ENCODE peak calls at places on chromosomes 11 and 22, in seven cellular contexts. One of them, this sample, is unnamed.

GRCh38 chr11:36510567-36511020 is 522 bp upstream of the TRAF6 start:
- DNase-seq in stimulated activated CD8-positive, alpha-beta memory T cell treated with anti-CD3 and anti-CD28 coated beads, Interleukin-15, amount 100 ng/mL, for 1 hour: no peak
- DNase-seq in cardiac fibroblast: peak
- DNase-seq in left lung: no peak
- DNase-seq in effector CD4-positive, alpha-beta T cell: no peak
- DNase-seq in T follicular helper cell: no peak
- DNase-seq in head of caudate nucleus: no peak
- DNase-seq in this sample: no peak

GRCh38 chr11:107769189-107769588 is 57.3 kb upstream of the SLN start:
- DNase-seq in effector CD4-positive, alpha-beta T cell: no peak
- DNase-seq in left lung: no peak
- DNase-seq in stimulated activated CD8-positive, alpha-beta memory T cell treated with anti-CD3 and anti-CD28 coated beads, Interleukin-15, amount 100 ng/mL, for 1 hour: no peak
- DNase-seq in head of caudate nucleus: no peak
- DNase-seq in cardiac fibroblast: peak
- DNase-seq in T follicular helper cell: no peak
- DNase-seq in this sample: no peak

GRCh38 chr11:64027619-64028397 is 7.9 kb upstream of the FLRT1 start:
- DNase-seq in left lung: no peak
- DNase-seq in stimulated activated CD8-positive, alpha-beta memory T cell treated with anti-CD3 and anti-CD28 coated beads, Interleukin-15, amount 100 ng/mL, for 1 hour: no peak
- DNase-seq in effector CD4-positive, alpha-beta T cell: no peak
- DNase-seq in head of caudate nucleus: no peak
- DNase-seq in T follicular helper cell: no peak
- DNase-seq in cardiac fibroblast: no peak
- DNase-seq in this sample: no peak

GRCh38 chr11:64173616-64174355 is 7.9 kb upstream of the MACROD1 start:
- DNase-seq in T follicular helper cell: no peak
- DNase-seq in left lung: peak
- DNase-seq in cardiac fibroblast: peak
- DNase-seq in effector CD4-positive, alpha-beta T cell: no peak
- DNase-seq in head of caudate nucleus: no peak
- DNase-seq in stimulated activated CD8-positive, alpha-beta memory T cell treated with anti-CD3 and anti-CD28 coated beads, Interleukin-15, amount 100 ng/mL, for 1 hour: no peak
- DNase-seq in this sample: no peak

GRCh38 chr11:34284836-34285235 is 73.0 kb downstream of the ABTB2 start:
- DNase-seq in effector CD4-positive, alpha-beta T cell: no peak
- DNase-seq in T follicular helper cell: no peak
- DNase-seq in head of caudate nucleus: no peak
- DNase-seq in left lung: no peak
- DNase-seq in cardiac fibroblast: no peak
- DNase-seq in stimulated activated CD8-positive, alpha-beta memory T cell treated with anti-CD3 and anti-CD28 coated beads, Interleukin-15, amount 100 ng/mL, for 1 hour: no peak
- DNase-seq in this sample: no peak

GRCh38 chr11:2296913-2297622 is 4.7 kb downstream of the C11orf21 start:
- DNase-seq in head of caudate nucleus: no peak
- DNase-seq in cardiac fibroblast: no peak
- DNase-seq in left lung: peak
- DNase-seq in T follicular helper cell: no peak
- DNase-seq in effector CD4-positive, alpha-beta T cell: no peak
- DNase-seq in stimulated activated CD8-positive, alpha-beta memory T cell treated with anti-CD3 and anti-CD28 coated beads, Interleukin-15, amount 100 ng/mL, for 1 hour: no peak
- DNase-seq in this sample: peak

GRCh38 chr22:43128928-43129424 is 14.2 kb downstream of the MCAT start:
- DNase-seq in effector CD4-positive, alpha-beta T cell: no peak
- DNase-seq in head of caudate nucleus: no peak
- DNase-seq in stimulated activated CD8-positive, alpha-beta memory T cell treated with anti-CD3 and anti-CD28 coated beads, Interleukin-15, amount 100 ng/mL, for 1 hour: no peak
- DNase-seq in left lung: peak
- DNase-seq in cardiac fibroblast: no peak
- DNase-seq in T follicular helper cell: no peak
- DNase-seq in this sample: no peak

GRCh38 chr11:119323532-119324033 is 6.7 kb upstream of the MCAM start:
- DNase-seq in left lung: peak
- DNase-seq in T follicular helper cell: peak
- DNase-seq in effector CD4-positive, alpha-beta T cell: peak
- DNase-seq in cardiac fibroblast: peak
- DNase-seq in head of caudate nucleus: peak
- DNase-seq in stimulated activated CD8-positive, alpha-beta memory T cell treated with anti-CD3 and anti-CD28 coated beads, Interleukin-15, amount 100 ng/mL, for 1 hour: peak
- DNase-seq in this sample: peak

GRCh38 chr11:68610452-68611116 is 73.8 kb upstream of the GAL start:
- DNase-seq in effector CD4-positive, alpha-beta T cell: no peak
- DNase-seq in stimulated activated CD8-positive, alpha-beta memory T cell treated with anti-CD3 and anti-CD28 coated beads, Interleukin-15, amount 100 ng/mL, for 1 hour: no peak
- DNase-seq in T follicular helper cell: no peak
- DNase-seq in left lung: no peak
- DNase-seq in cardiac fibroblast: peak
- DNase-seq in head of caudate nucleus: no peak
- DNase-seq in this sample: no peak

GRCh38 chr11:114290503-114291239 is 5.5 kb upstream of the NNMT start:
- DNase-seq in left lung: no peak
- DNase-seq in head of caudate nucleus: no peak
- DNase-seq in stimulated activated CD8-positive, alpha-beta memory T cell treated with anti-CD3 and anti-CD28 coated beads, Interleukin-15, amount 100 ng/mL, for 1 hour: no peak
- DNase-seq in T follicular helper cell: no peak
- DNase-seq in effector CD4-positive, alpha-beta T cell: no peak
- DNase-seq in cardiac fibroblast: peak
- DNase-seq in this sample: no peak

GRCh38 chr11:77879218-77879617 is 58.3 kb downstream of the AAMDC start:
- DNase-seq in cardiac fibroblast: peak
- DNase-seq in T follicular helper cell: no peak
- DNase-seq in head of caudate nucleus: no peak
- DNase-seq in stimulated activated CD8-positive, alpha-beta memory T cell treated with anti-CD3 and anti-CD28 coated beads, Interleukin-15, amount 100 ng/mL, for 1 hour: no peak
- DNase-seq in left lung: no peak
- DNase-seq in effector CD4-positive, alpha-beta T cell: no peak
- DNase-seq in this sample: no peak

GRCh38 chr22:17164392-17165024 is 5.4 kb upstream of the HDHD5 start:
- DNase-seq in stimulated activated CD8-positive, alpha-beta memory T cell treated with anti-CD3 and anti-CD28 coated beads, Interleukin-15, amount 100 ng/mL, for 1 hour: no peak
- DNase-seq in left lung: no peak
- DNase-seq in head of caudate nucleus: no peak
- DNase-seq in effector CD4-positive, alpha-beta T cell: no peak
- DNase-seq in cardiac fibroblast: peak
- DNase-seq in T follicular helper cell: no peak
- DNase-seq in this sample: no peak

GRCh38 chr22:26837784-26838520 is 180.6 kb downstream of the MIAT start:
- DNase-seq in left lung: no peak
- DNase-seq in cardiac fibroblast: no peak
- DNase-seq in head of caudate nucleus: no peak
- DNase-seq in T follicular helper cell: no peak
- DNase-seq in stimulated activated CD8-positive, alpha-beta memory T cell treated with anti-CD3 and anti-CD28 coated beads, Interleukin-15, amount 100 ng/mL, for 1 hour: no peak
- DNase-seq in effector CD4-positive, alpha-beta T cell: no peak
- DNase-seq in this sample: no peak

GRCh38 chr11:34185926-34186841 is 80.8 kb downstream of the NAT10 start:
- DNase-seq in stimulated activated CD8-positive, alpha-beta memory T cell treated with anti-CD3 and anti-CD28 coated beads, Interleukin-15, amount 100 ng/mL, for 1 hour: no peak
- DNase-seq in cardiac fibroblast: no peak
- DNase-seq in effector CD4-positive, alpha-beta T cell: no peak
- DNase-seq in left lung: no peak
- DNase-seq in T follicular helper cell: no peak
- DNase-seq in head of caudate nucleus: no peak
- DNase-seq in this sample: no peak

GRCh38 chr11:102225689-102226562 is 91.4 kb upstream of the BIRC3 start:
- DNase-seq in stimulated activated CD8-positive, alpha-beta memory T cell treated with anti-CD3 and anti-CD28 coated beads, Interleukin-15, amount 100 ng/mL, for 1 hour: no peak
- DNase-seq in left lung: no peak
- DNase-seq in head of caudate nucleus: no peak
- DNase-seq in T follicular helper cell: no peak
- DNase-seq in cardiac fibroblast: peak
- DNase-seq in effector CD4-positive, alpha-beta T cell: no peak
- DNase-seq in this sample: no peak

GRCh38 chr11:86736303-86737143 is 63.8 kb upstream of the PRSS23 start:
- DNase-seq in T follicular helper cell: no peak
- DNase-seq in left lung: no peak
- DNase-seq in head of caudate nucleus: no peak
- DNase-seq in effector CD4-positive, alpha-beta T cell: no peak
- DNase-seq in cardiac fibroblast: no peak
- DNase-seq in stimulated activated CD8-positive, alpha-beta memory T cell treated with anti-CD3 and anti-CD28 coated beads, Interleukin-15, amount 100 ng/mL, for 1 hour: no peak
- DNase-seq in this sample: no peak

GRCh38 chr11:44030276-44030932 is 17.4 kb upstream of the ACCSL start:
- DNase-seq in left lung: no peak
- DNase-seq in stimulated activated CD8-positive, alpha-beta memory T cell treated with anti-CD3 and anti-CD28 coated beads, Interleukin-15, amount 100 ng/mL, for 1 hour: no peak
- DNase-seq in T follicular helper cell: no peak
- DNase-seq in effector CD4-positive, alpha-beta T cell: no peak
- DNase-seq in head of caudate nucleus: no peak
- DNase-seq in cardiac fibroblast: peak
- DNase-seq in this sample: no peak

GRCh38 chr11:115348404-115348803 is 155.8 kb downstream of the CADM1 start:
- DNase-seq in cardiac fibroblast: no peak
- DNase-seq in stimulated activated CD8-positive, alpha-beta memory T cell treated with anti-CD3 and anti-CD28 coated beads, Interleukin-15, amount 100 ng/mL, for 1 hour: no peak
- DNase-seq in effector CD4-positive, alpha-beta T cell: no peak
- DNase-seq in T follicular helper cell: no peak
- DNase-seq in head of caudate nucleus: no peak
- DNase-seq in left lung: no peak
- DNase-seq in this sample: no peak

GRCh38 chr11:126896025-126896424 is 104.5 kb downstream of the KIRREL3 start:
- DNase-seq in cardiac fibroblast: no peak
- DNase-seq in effector CD4-positive, alpha-beta T cell: no peak
- DNase-seq in stimulated activated CD8-positive, alpha-beta memory T cell treated with anti-CD3 and anti-CD28 coated beads, Interleukin-15, amount 100 ng/mL, for 1 hour: no peak
- DNase-seq in left lung: no peak
- DNase-seq in T follicular helper cell: no peak
- DNase-seq in head of caudate nucleus: no peak
- DNase-seq in this sample: no peak

GRCh38 chr11:67045314-67045713 is 11.3 kb upstream of the RHOD start:
- DNase-seq in effector CD4-positive, alpha-beta T cell: no peak
- DNase-seq in cardiac fibroblast: peak
- DNase-seq in left lung: no peak
- DNase-seq in head of caudate nucleus: peak
- DNase-seq in stimulated activated CD8-positive, alpha-beta memory T cell treated with anti-CD3 and anti-CD28 coated beads, Interleukin-15, amount 100 ng/mL, for 1 hour: no peak
- DNase-seq in T follicular helper cell: no peak
- DNase-seq in this sample: no peak

GRCh38 chr22:20591660-20592310 is 84.4 kb downstream of the MED15 start:
- DNase-seq in left lung: peak
- DNase-seq in T follicular helper cell: no peak
- DNase-seq in stimulated activated CD8-positive, alpha-beta memory T cell treated with anti-CD3 and anti-CD28 coated beads, Interleukin-15, amount 100 ng/mL, for 1 hour: no peak
- DNase-seq in cardiac fibroblast: no peak
- DNase-seq in effector CD4-positive, alpha-beta T cell: no peak
- DNase-seq in head of caudate nucleus: no peak
- DNase-seq in this sample: no peak

GRCh38 chr11:125326126-125326525 is 161.6 kb downstream of the PKNOX2 start:
- DNase-seq in stimulated activated CD8-positive, alpha-beta memory T cell treated with anti-CD3 and anti-CD28 coated beads, Interleukin-15, amount 100 ng/mL, for 1 hour: no peak
- DNase-seq in left lung: no peak
- DNase-seq in head of caudate nucleus: no peak
- DNase-seq in cardiac fibroblast: no peak
- DNase-seq in effector CD4-positive, alpha-beta T cell: no peak
- DNase-seq in T follicular helper cell: no peak
- DNase-seq in this sample: no peak

GRCh38 chr22:46023558-46023981 is 46.6 kb upstream of the WNT7B start:
- DNase-seq in T follicular helper cell: no peak
- DNase-seq in head of caudate nucleus: no peak
- DNase-seq in cardiac fibroblast: peak
- DNase-seq in effector CD4-positive, alpha-beta T cell: no peak
- DNase-seq in left lung: no peak
- DNase-seq in stimulated activated CD8-positive, alpha-beta memory T cell treated with anti-CD3 and anti-CD28 coated beads, Interleukin-15, amount 100 ng/mL, for 1 hour: no peak
- DNase-seq in this sample: no peak

GRCh38 chr11:33598426-33599069 is 102.1 kb downstream of the C11orf91 start:
- DNase-seq in stimulated activated CD8-positive, alpha-beta memory T cell treated with anti-CD3 and anti-CD28 coated beads, Interleukin-15, amount 100 ng/mL, for 1 hour: no peak
- DNase-seq in head of caudate nucleus: peak
- DNase-seq in effector CD4-positive, alpha-beta T cell: no peak
- DNase-seq in left lung: no peak
- DNase-seq in T follicular helper cell: no peak
- DNase-seq in cardiac fibroblast: no peak
- DNase-seq in this sample: no peak

GRCh38 chr11:87239001-87239400 is 201.3 kb downstream of the TMEM135 start:
- DNase-seq in head of caudate nucleus: no peak
- DNase-seq in effector CD4-positive, alpha-beta T cell: no peak
- DNase-seq in left lung: no peak
- DNase-seq in T follicular helper cell: no peak
- DNase-seq in stimulated activated CD8-positive, alpha-beta memory T cell treated with anti-CD3 and anti-CD28 coated beads, Interleukin-15, amount 100 ng/mL, for 1 hour: no peak
- DNase-seq in cardiac fibroblast: peak
- DNase-seq in this sample: no peak

GRCh38 chr22:47605886-47606285 is 843.4 kb downstream of the TBC1D22A start:
- DNase-seq in head of caudate nucleus: no peak
- DNase-seq in cardiac fibroblast: no peak
- DNase-seq in effector CD4-positive, alpha-beta T cell: no peak
- DNase-seq in stimulated activated CD8-positive, alpha-beta memory T cell treated with anti-CD3 and anti-CD28 coated beads, Interleukin-15, amount 100 ng/mL, for 1 hour: no peak
- DNase-seq in left lung: no peak
- DNase-seq in T follicular helper cell: no peak
- DNase-seq in this sample: no peak

GRCh38 chr11:6377902-6378694 is 12.2 kb upstream of the SMPD1 start:
- DNase-seq in cardiac fibroblast: peak
- DNase-seq in T follicular helper cell: no peak
- DNase-seq in left lung: no peak
- DNase-seq in effector CD4-positive, alpha-beta T cell: no peak
- DNase-seq in head of caudate nucleus: no peak
- DNase-seq in stimulated activated CD8-positive, alpha-beta memory T cell treated with anti-CD3 and anti-CD28 coated beads, Interleukin-15, amount 100 ng/mL, for 1 hour: no peak
- DNase-seq in this sample: no peak

GRCh38 chr11:6655020-6655789 is 404 bp downstream of the DCHS1 start:
- DNase-seq in cardiac fibroblast: no peak
- DNase-seq in stimulated activated CD8-positive, alpha-beta memory T cell treated with anti-CD3 and anti-CD28 coated beads, Interleukin-15, amount 100 ng/mL, for 1 hour: no peak
- DNase-seq in left lung: peak
- DNase-seq in head of caudate nucleus: no peak
- DNase-seq in effector CD4-positive, alpha-beta T cell: no peak
- DNase-seq in T follicular helper cell: no peak
- DNase-seq in this sample: no peak

GRCh38 chr11:14318581-14318981 is 40.4 kb downstream of the RRAS2 start:
- DNase-seq in head of caudate nucleus: no peak
- DNase-seq in effector CD4-positive, alpha-beta T cell: no peak
- DNase-seq in left lung: no peak
- DNase-seq in cardiac fibroblast: no peak
- DNase-seq in stimulated activated CD8-positive, alpha-beta memory T cell treated with anti-CD3 and anti-CD28 coated beads, Interleukin-15, amount 100 ng/mL, for 1 hour: no peak
- DNase-seq in T follicular helper cell: no peak
- DNase-seq in this sample: no peak

GRCh38 chr11:116895053-116895757 is 57.8 kb upstream of the APOA1 start:
- DNase-seq in left lung: no peak
- DNase-seq in cardiac fibroblast: peak
- DNase-seq in effector CD4-positive, alpha-beta T cell: no peak
- DNase-seq in stimulated activated CD8-positive, alpha-beta memory T cell treated with anti-CD3 and anti-CD28 coated beads, Interleukin-15, amount 100 ng/mL, for 1 hour: no peak
- DNase-seq in head of caudate nucleus: no peak
- DNase-seq in T follicular helper cell: no peak
- DNase-seq in this sample: no peak

GRCh38 chr11:34755671-34756070 is 134.8 kb downstream of the EHF start:
- DNase-seq in T follicular helper cell: no peak
- DNase-seq in head of caudate nucleus: peak
- DNase-seq in left lung: no peak
- DNase-seq in effector CD4-positive, alpha-beta T cell: no peak
- DNase-seq in stimulated activated CD8-positive, alpha-beta memory T cell treated with anti-CD3 and anti-CD28 coated beads, Interleukin-15, amount 100 ng/mL, for 1 hour: no peak
- DNase-seq in cardiac fibroblast: no peak
- DNase-seq in this sample: no peak

GRCh38 chr11:19980957-19981669 is 179.2 kb downstream of the DBX1 start:
- DNase-seq in effector CD4-positive, alpha-beta T cell: no peak
- DNase-seq in cardiac fibroblast: peak
- DNase-seq in T follicular helper cell: no peak
- DNase-seq in left lung: no peak
- DNase-seq in stimulated activated CD8-positive, alpha-beta memory T cell treated with anti-CD3 and anti-CD28 coated beads, Interleukin-15, amount 100 ng/mL, for 1 hour: no peak
- DNase-seq in head of caudate nucleus: no peak
- DNase-seq in this sample: no peak

GRCh38 chr11:47724041-47724729 is 9.0 kb upstream of the AGBL2 start:
- DNase-seq in effector CD4-positive, alpha-beta T cell: no peak
- DNase-seq in T follicular helper cell: no peak
- DNase-seq in cardiac fibroblast: peak
- DNase-seq in stimulated activated CD8-positive, alpha-beta memory T cell treated with anti-CD3 and anti-CD28 coated beads, Interleukin-15, amount 100 ng/mL, for 1 hour: no peak
- DNase-seq in head of caudate nucleus: no peak
- DNase-seq in left lung: no peak
- DNase-seq in this sample: no peak

GRCh38 chr22:49372530-49373288 is 455.0 kb downstream of the BRD1 start:
- DNase-seq in head of caudate nucleus: no peak
- DNase-seq in effector CD4-positive, alpha-beta T cell: no peak
- DNase-seq in left lung: no peak
- DNase-seq in T follicular helper cell: no peak
- DNase-seq in cardiac fibroblast: peak
- DNase-seq in stimulated activated CD8-positive, alpha-beta memory T cell treated with anti-CD3 and anti-CD28 coated beads, Interleukin-15, amount 100 ng/mL, for 1 hour: no peak
- DNase-seq in this sample: no peak

GRCh38 chr11:91160661-91161060 is 937.8 kb upstream of the CHORDC1 start:
- DNase-seq in head of caudate nucleus: no peak
- DNase-seq in T follicular helper cell: no peak
- DNase-seq in effector CD4-positive, alpha-beta T cell: no peak
- DNase-seq in left lung: no peak
- DNase-seq in cardiac fibroblast: no peak
- DNase-seq in stimulated activated CD8-positive, alpha-beta memory T cell treated with anti-CD3 and anti-CD28 coated beads, Interleukin-15, amount 100 ng/mL, for 1 hour: no peak
- DNase-seq in this sample: no peak

GRCh38 chr11:80241766-80242165 is 800.9 kb upstream of the TENM4 start:
- DNase-seq in cardiac fibroblast: peak
- DNase-seq in T follicular helper cell: no peak
- DNase-seq in effector CD4-positive, alpha-beta T cell: no peak
- DNase-seq in head of caudate nucleus: no peak
- DNase-seq in left lung: no peak
- DNase-seq in stimulated activated CD8-positive, alpha-beta memory T cell treated with anti-CD3 and anti-CD28 coated beads, Interleukin-15, amount 100 ng/mL, for 1 hour: no peak
- DNase-seq in this sample: no peak